ENCODE peak calls at places on chromosome 4, in five cellular contexts. T is activated CD8-positive, alpha-beta T cell treated with anti-CD3 and anti-CD28 coated beads for 36 hours; P is HL-60; Z is neural progenitor cell; K is Calu3. Q is an unnamed sample.

GRCh38 chr4:24973471-24974251 is 57.1 kb downstream of the LGI2 start:
- DNase-seq in T (no peak), P (peak), Z (no peak), K (no peak), Q (no peak)

GRCh38 chr4:84879651-84880200 is 86.8 kb downstream of the WDFY3 start:
- DNase-seq in T (no peak), P (no peak), Z (no peak), K (no peak), Q (no peak)

GRCh38 chr4:158823461-158823873 is 54.6 kb downstream of the FNIP2 start:
- DNase-seq in T (peak), P (no peak), Z (no peak), K (no peak), Q (no peak)

GRCh38 chr4:69753666-69754065 is 6.8 kb downstream of the SULT1B1 start:
- DNase-seq in T (no peak), P (no peak), Z (no peak), K (no peak), Q (no peak)

GRCh38 chr4:20639346-20639745 is 60.9 kb upstream of the PACRGL start:
- DNase-seq in T (no peak), P (no peak), Z (no peak), K (no peak), Q (no peak)

GRCh38 chr4:30245140-30245539 is 475.0 kb upstream of the PCDH7 start:
- DNase-seq in T (no peak), P (no peak), Z (no peak), K (no peak), Q (no peak)

GRCh38 chr4:7020290-7020689 is 22.9 kb upstream of the TADA2B start:
- DNase-seq in T (no peak), P (no peak), Z (peak), K (no peak), Q (no peak)

GRCh38 chr4:155678011-155678410 is 11.4 kb downstream of the GUCY1A1 start:
- DNase-seq in T (no peak), P (no peak), Z (no peak), K (no peak), Q (no peak)

GRCh38 chr4:98448923-98449322 is 187.7 kb downstream of the RAP1GDS1 start:
- DNase-seq in T (peak), P (no peak), Z (no peak), K (no peak), Q (no peak)

GRCh38 chr4:120071192-120071795 is 4.6 kb upstream of the MAD2L1 start:
- DNase-seq in T (peak), P (no peak), Z (peak), K (peak), Q (peak)

GRCh38 chr4:67934628-67935027 is 28.7 kb downstream of the TMPRSS11A start:
- DNase-seq in T (no peak), P (no peak), Z (peak), K (no peak), Q (no peak)

GRCh38 chr4:79964715-79965345 is 108.2 kb downstream of the ANTXR2 start:
- DNase-seq in T (no peak), P (no peak), Z (peak), K (no peak), Q (no peak)

GRCh38 chr4:183256343-183256742 is 63.7 kb downstream of the CLDN22 start:
- DNase-seq in T (no peak), P (no peak), Z (no peak), K (no peak), Q (no peak)

GRCh38 chr4:53591372-53591892 is at the start of gene LNX1:
- DNase-seq in T (peak), P (no peak), Z (peak), K (peak), Q (no peak)

GRCh38 chr4:6715704-6716017 is 313 bp upstream of the BLOC1S4 start:
- DNase-seq in T (no peak), P (no peak), Z (no peak), K (no peak), Q (no peak)

GRCh38 chr4:181475781-181476180 is 767.4 kb upstream of the TENM3 start:
- DNase-seq in T (no peak), P (no peak), Z (peak), K (no peak), Q (no peak)

GRCh38 chr4:176964116-176964691 is 171.5 kb upstream of the VEGFC start:
- DNase-seq in T (no peak), P (no peak), Z (no peak), K (peak), Q (no peak)

GRCh38 chr4:20984011-20984836 is 284.0 kb downstream of the PACRGL start:
- DNase-seq in T (no peak), P (no peak), Z (peak), K (no peak), Q (no peak)

GRCh38 chr4:147360301-147360700 is 120.6 kb upstream of the EDNRA start:
- DNase-seq in T (no peak), P (no peak), Z (no peak), K (no peak), Q (no peak)

GRCh38 chr4:25993564-25994185 is 79.7 kb downstream of the SMIM20 start:
- DNase-seq in T (peak), P (no peak), Z (peak), K (peak), Q (no peak)

GRCh38 chr4:112770111-112770510 is 133.2 kb downstream of the LARP7 start:
- DNase-seq in T (no peak), P (no peak), Z (no peak), K (no peak), Q (no peak)

GRCh38 chr4:20260821-20261220 is 9.1 kb downstream of the SLIT2 start:
- DNase-seq in T (no peak), P (no peak), Z (no peak), K (no peak), Q (no peak)

GRCh38 chr4:8261851-8262535 is 7.6 kb upstream of the HTRA3 start:
- DNase-seq in T (no peak), P (peak), Z (no peak), K (no peak), Q (no peak)

GRCh38 chr4:48727666-48728459 is 52.2 kb downstream of the FRYL start:
- DNase-seq in T (no peak), P (no peak), Z (no peak), K (no peak), Q (no peak)

GRCh38 chr4:3040447-3041191 is 33.7 kb downstream of the HTT-AS start:
- DNase-seq in T (no peak), P (no peak), Z (no peak), K (no peak), Q (peak)

GRCh38 chr4:95092762-95093161 is 335.0 kb downstream of the BMPR1B start:
- DNase-seq in T (no peak), P (no peak), Z (no peak), K (peak), Q (no peak)

GRCh38 chr4:88244821-88245579 is 39.4 kb downstream of the PPM1K start:
- DNase-seq in T (peak), P (no peak), Z (no peak), K (no peak), Q (no peak)

GRCh38 chr4:176205299-176205698 is 9.9 kb upstream of the SPATA4 start:
- DNase-seq in T (no peak), P (no peak), Z (peak), K (no peak), Q (no peak)

GRCh38 chr4:99885063-99885664 is 9.1 kb downstream of the LAMTOR3 start:
- DNase-seq in T (peak), P (no peak), Z (peak), K (peak), Q (peak)

GRCh38 chr4:105605493-105605892 is 53.1 kb downstream of the ARHGEF38 start:
- DNase-seq in T (no peak), P (no peak), Z (no peak), K (no peak), Q (no peak)

GRCh38 chr4:2248821-2249261 is 6.9 kb upstream of the HAUS3 start:
- DNase-seq in T (no peak), P (no peak), Z (no peak), K (no peak), Q (peak)

GRCh38 chr4:86184216-86184915 is 175.5 kb downstream of the MAPK10 start:
- DNase-seq in T (no peak), P (no peak), Z (no peak), K (no peak), Q (no peak)

GRCh38 chr4:88582493-88582892 is 9.8 kb upstream of the HERC3 start:
- DNase-seq in T (no peak), P (no peak), Z (no peak), K (no peak), Q (no peak)

GRCh38 chr4:5547651-5548249 is 160.6 kb downstream of the EVC2 start:
- DNase-seq in T (no peak), P (no peak), Z (no peak), K (no peak), Q (no peak)

DNA sequence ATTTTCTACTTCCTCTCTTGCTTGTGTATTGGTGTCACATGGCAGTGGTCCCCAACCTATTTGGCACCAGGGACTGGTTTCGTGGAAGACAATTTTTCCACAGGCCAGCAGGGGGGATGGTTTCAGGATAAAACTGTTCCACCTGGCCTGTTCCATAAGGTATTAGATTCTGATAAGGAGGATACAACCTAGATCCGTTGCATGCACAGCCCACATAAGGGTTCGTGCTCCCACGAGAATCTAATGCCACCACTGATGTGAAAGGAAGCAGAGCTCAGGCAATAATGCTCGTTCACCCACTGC is 38.3 kb downstream of the SEC31A start:
- DNase-seq in T (no peak), P (no peak), Z (peak), K (no peak), Q (no peak)
- TF ChIP-seq CTCF in T (no peak), P (no peak), Z (no peak), K (peak), Q (no peak)

DNA sequence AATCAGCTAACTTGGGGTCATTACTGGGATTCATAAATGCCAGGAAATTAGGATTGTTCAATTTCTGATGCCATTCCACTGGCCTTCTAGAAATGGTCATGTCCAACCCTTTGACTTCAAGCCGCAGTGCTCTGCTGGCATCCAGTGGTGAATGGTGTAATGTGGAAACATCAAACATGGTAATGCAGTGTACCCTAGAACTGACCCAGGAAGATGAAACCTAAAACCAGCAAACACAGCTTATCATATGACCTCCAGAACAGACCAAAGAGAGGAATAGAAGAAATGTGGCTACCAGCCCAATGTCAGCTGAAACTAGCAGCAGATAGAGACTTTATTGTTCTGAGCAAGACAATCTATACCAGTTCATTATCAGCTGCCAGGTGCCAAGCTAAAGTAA is 13.8 kb downstream of the CXCL13 start:
- DNase-seq in T (no peak), P (no peak), Z (no peak), K (peak), Q (no peak)
- TF ChIP-seq CTCF in T (no peak), P (no peak), Z (no peak), K (no peak), Q (no peak)

GRCh38 chr4:108903464-108904221 is 140.8 kb upstream of the ETNPPL start:
- DNase-seq in T (no peak), P (no peak), Z (no peak), K (no peak), Q (no peak)
- TF ChIP-seq CTCF in T (no peak), P (no peak), Z (no peak), K (no peak), Q (no peak)

GRCh38 chr4:129140521-129140920 is 44.6 kb downstream of the C4orf33 start:
- DNase-seq in T (no peak), P (no peak), Z (no peak), K (no peak), Q (no peak)
- TF ChIP-seq CTCF in T (no peak), P (no peak), Z (no peak), K (no peak), Q (no peak)

DNA sequence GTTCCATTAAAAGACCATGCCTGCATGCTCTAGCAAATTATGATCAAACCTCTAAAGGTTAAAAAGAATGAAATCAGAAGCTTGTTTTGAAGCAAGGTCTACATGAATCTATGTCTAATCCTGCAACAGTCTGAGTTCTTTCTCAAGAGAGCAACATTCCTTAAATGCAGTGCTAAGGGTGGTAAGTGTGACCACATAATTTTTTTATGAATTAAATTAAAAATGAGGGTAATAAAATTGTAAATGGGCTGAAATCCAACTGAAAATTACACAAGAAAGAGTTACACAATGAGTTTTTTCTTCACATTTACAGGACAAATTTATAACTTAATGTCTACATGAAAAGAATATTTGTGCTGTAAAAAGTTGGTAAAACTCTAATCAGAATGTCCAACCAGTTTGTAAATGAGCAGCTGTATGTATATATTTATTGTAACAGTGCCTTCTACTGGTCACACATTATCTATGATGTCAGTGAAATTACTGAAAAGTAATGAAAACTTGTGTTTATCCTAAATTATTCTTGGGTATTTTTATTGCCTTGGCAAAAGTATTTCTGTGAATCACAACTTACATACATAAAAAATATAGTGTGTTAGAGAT is 336.3 kb upstream of the PITX2 start:
- DNase-seq in T (no peak), P (no peak), Z (no peak), K (no peak), Q (no peak)
- TF ChIP-seq CTCF in T (no peak), P (no peak), Z (peak), K (no peak), Q (no peak)

DNA sequence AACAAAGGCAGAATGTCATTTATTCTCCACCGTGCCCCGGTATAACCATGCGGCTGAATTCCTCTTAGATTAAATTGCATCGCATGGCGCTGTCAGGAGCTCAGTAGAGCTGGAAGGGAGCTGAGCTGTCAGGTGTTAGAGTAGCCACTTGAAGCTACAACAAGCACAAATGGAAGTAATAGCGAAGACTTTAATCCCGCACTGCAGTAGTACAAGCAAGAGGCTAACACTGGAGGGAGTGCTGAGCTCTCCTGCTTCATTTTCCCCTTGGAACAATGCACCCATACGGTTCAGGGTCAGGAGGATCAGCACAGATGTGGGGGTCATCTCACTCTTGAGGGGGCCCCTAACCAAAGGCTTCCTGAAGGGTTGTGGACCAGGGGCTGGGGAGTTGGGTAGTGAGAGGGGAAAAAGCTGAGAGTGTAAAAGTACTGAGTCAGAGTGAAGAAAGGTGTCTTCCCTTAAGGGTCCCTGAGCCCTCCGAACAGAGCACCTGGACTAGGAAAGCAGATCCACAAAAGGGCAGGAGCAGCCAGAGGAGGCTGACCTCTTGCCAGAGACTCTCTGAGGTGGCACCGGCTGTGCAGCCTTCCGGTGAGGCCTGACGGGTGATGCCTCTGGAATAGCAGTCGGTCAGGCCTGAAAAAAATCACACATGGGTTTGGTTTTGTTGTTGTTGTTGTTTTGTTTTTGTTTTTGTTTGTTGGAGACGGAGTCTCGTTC is 36.0 kb upstream of the CBR4 start:
- DNase-seq in T (no peak), P (no peak), Z (peak), K (no peak), Q (no peak)
- TF ChIP-seq CTCF in T (no peak), P (no peak), Z (peak), K (no peak), Q (no peak)